ENCODE peak calls at places on chromosome 10, in eight cellular contexts. E is SK-N-SH; Y is uterus; P is heart left ventricle; B is CD4-positive, alpha-beta memory T cell; V is keratinocyte; Z is transverse colon; U is BJ. K is an unnamed sample.

GRCh38 chr10:80168679-80169380 is 36.3 kb downstream of the PLAC9 start:
- DNase-seq in P (no peak), U (no peak), E (no peak), B (peak; percentile 12), V (no peak), Y (no peak), Z (no peak), K (peak; percentile 43)

GRCh38 chr10:89534826-89535166 is 598 bp downstream of the SLC16A12 start:
- DNase-seq in Y (no peak), B (no peak), U (no peak), P (no peak), V (no peak), Z (no peak), E (no peak), K (no peak)

GRCh38 chr10:11684717-11685645 is 57.2 kb upstream of the ECHDC3 start:
- DNase-seq in B (peak; percentile 79), Y (peak; percentile 52), Z (peak; percentile 74), U (peak; percentile 73), V (peak; percentile 73), P (peak; percentile 68), E (no peak), K (peak; percentile 89)

GRCh38 chr10:124146491-124146890 is 53.1 kb upstream of the CHST15 start:
- DNase-seq in Y (no peak), U (no peak), Z (no peak), P (no peak), V (no peak), B (no peak), E (no peak), K (no peak)

GRCh38 chr10:128662520-128662919 is 536.3 kb upstream of the MKI67 start:
- DNase-seq in V (no peak), P (no peak), U (no peak), Z (no peak), B (no peak), Y (no peak), E (no peak), K (no peak)

GRCh38 chr10:104255244-104255981 is 721 bp downstream of the GSTO1 start:
- DNase-seq in B (no peak), V (no peak), U (peak; percentile 63), Z (peak; percentile 30), P (no peak), Y (no peak), E (peak; percentile 41), K (peak; percentile 6)

GRCh38 chr10:27197980-27198645 is 42.5 kb downstream of the ACBD5 start:
- DNase-seq in Y (no peak), B (no peak), E (peak; percentile 5), P (peak; percentile 37), V (no peak), U (no peak), Z (no peak), K (no peak)

GRCh38 chr10:46536781-46537180 is 19.7 kb downstream of the GPRIN2 start:
- DNase-seq in Z (peak; percentile 5), E (no peak), V (no peak), U (no peak), P (no peak), B (no peak), Y (no peak), K (no peak)

GRCh38 chr10:63105811-63106755 is 27.0 kb upstream of the NRBF2 start:
- DNase-seq in P (peak; percentile 38), B (no peak), Z (no peak), V (no peak), U (no peak), E (no peak), Y (peak; percentile 57), K (no peak)

GRCh38 chr10:11165591-11166543 is 148.2 kb downstream of the CELF2 start:
- DNase-seq in Y (peak; percentile 67), E (peak; percentile 71), P (peak; percentile 71), Z (peak; percentile 63), U (no peak), V (no peak), B (peak; percentile 84), K (peak; percentile 61)

GRCh38 chr10:12073526-12073925 is 4.8 kb downstream of the DHTKD1 start:
- DNase-seq in Z (no peak), E (no peak), B (no peak), V (no peak), P (no peak), Y (no peak), U (no peak), K (peak; percentile 24)

DNA sequence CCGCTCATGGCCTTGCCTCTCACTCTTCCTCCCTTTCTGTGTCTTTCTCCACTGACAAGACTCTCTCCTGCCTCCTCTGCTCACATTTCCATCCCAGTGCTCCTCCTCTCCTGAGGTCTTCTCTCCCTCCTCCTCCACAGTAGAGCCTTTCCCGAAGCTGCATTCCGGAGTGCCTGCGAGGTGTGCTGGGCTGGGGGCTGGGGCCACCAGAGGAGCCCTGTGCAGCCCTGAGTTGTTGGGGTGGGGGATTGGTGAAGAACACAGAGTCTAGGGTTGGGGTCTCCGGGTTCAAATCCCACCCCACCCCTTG is 76.4 kb downstream of the ZMIZ1 start:
- DNase-seq in U (no peak), E (no peak), V (no peak), Y (no peak), B (no peak), P (no peak), Z (no peak), K (no peak)
- H3K36me3 ChIP-seq in U (peaks cover 22% of the 10 kb centered on the region), E (peaks cover 2% of the 10 kb centered on the region), V (no peaks in the 10 kb centered on the region), Y (no peaks in the 10 kb centered on the region), B (no peaks in the 10 kb centered on the region), P (peaks cover 21% of the 10 kb centered on the region), Z (peaks cover 5% of the 10 kb centered on the region), K (no peaks in the 10 kb centered on the region)

GRCh38 chr10:99660662-99661369 is 1.5 kb downstream of the ENTPD7 start:
- DNase-seq in Y (no peak), V (no peak), Z (no peak), P (no peak), U (no peak), E (no peak), B (no peak), K (no peak)
- H3K4me3 ChIP-seq in Y (no peak overlapping the region), V (peak overlapping the region; percentile 99), Z (no peak overlapping the region), P (no peak overlapping the region), U (peak overlapping the region; percentile 99), E (peak overlapping the region; percentile 91), B (no peak overlapping the region), K (no peak overlapping the region)

DNA sequence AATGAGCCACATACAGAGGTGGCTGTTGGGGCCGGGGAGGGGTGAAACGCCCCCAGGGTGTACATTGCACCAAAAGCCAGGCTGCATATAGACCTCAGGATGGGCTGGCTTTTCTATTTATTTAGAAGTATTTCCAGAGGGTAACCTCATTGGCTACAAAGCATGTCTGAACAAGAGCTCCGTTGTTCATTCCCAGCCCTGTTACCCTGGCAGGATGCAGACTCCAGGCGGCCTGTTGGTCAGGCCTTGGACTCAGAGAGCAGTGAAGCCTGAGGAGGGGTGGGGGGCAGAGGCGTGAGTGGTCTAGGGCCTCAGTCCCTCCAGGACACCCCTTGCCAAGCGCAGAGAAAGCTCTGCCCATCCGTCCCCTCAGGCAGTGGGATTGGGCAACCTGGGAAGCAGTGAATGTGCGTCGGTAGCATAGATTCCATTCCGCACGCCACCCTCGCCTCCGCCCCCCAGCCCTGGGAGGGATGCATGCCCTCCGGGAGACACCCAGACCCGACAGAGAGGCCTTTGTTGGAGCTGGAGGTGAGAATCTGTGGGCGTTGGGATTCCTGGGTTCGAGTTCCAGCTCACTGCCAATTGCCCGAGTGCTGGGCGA is 41.9 kb downstream of the TCF7L2 start:
- DNase-seq in Z (no peak), U (no peak), E (no peak), B (no peak), V (peak; percentile 28), Y (no peak), P (no peak), K (no peak)
- H3K36me3 ChIP-seq in Z (no peaks in the 10 kb centered on the region), U (peaks cover 4% of the 10 kb centered on the region), E (no peaks in the 10 kb centered on the region), B (no peaks in the 10 kb centered on the region), V (no peaks in the 10 kb centered on the region), Y (no peaks in the 10 kb centered on the region), P (no peaks in the 10 kb centered on the region), K (no peaks in the 10 kb centered on the region)

GRCh38 chr10:16799621-16800020 is 17.6 kb downstream of the RSU1 start:
- DNase-seq in V (no peak), B (no peak), P (no peak), Y (no peak), E (no peak), U (no peak), Z (no peak), K (peak; percentile 48)
- H3K4me3 ChIP-seq in V (no peak overlapping the region), B (no peak overlapping the region), P (no peak overlapping the region), Y (no peak overlapping the region), E (no peak overlapping the region), U (no peak overlapping the region), Z (no peak overlapping the region), K (peak overlapping the region; percentile 25)

GRCh38 chr10:15210521-15210920 is 42.0 kb upstream of the NMT2 start:
- DNase-seq in Y (no peak), Z (no peak), P (no peak), U (no peak), E (no peak), V (no peak), B (no peak), K (no peak)
- H3K36me3 ChIP-seq in Y (no peaks in the 10 kb centered on the region), Z (no peaks in the 10 kb centered on the region), P (peaks cover 3% of the 10 kb centered on the region), U (peaks cover 7% of the 10 kb centered on the region), E (peaks cover 2% of the 10 kb centered on the region), V (no peaks in the 10 kb centered on the region), B (no peaks in the 10 kb centered on the region), K (no peaks in the 10 kb centered on the region)

GRCh38 chr10:97525086-97525485 is 26.4 kb downstream of the UBTD1 start:
- DNase-seq in U (no peak), B (no peak), Y (no peak), Z (no peak), P (no peak), V (no peak), E (no peak), K (no peak)

GRCh38 chr10:97522071-97522470 is 23.3 kb downstream of the UBTD1 start:
- DNase-seq in V (no peak), Z (no peak), B (no peak), P (no peak), Y (no peak), U (no peak), E (no peak), K (no peak)

GRCh38 chr10:97529685-97530465 is 31.2 kb downstream of the UBTD1 start:
- DNase-seq in E (no peak), U (no peak), Y (no peak), V (no peak), P (no peak), Z (no peak), B (no peak), K (no peak)

GRCh38 chr10:97522937-97523336 is 24.2 kb downstream of the UBTD1 start:
- DNase-seq in B (no peak), U (no peak), V (no peak), E (no peak), P (no peak), Z (no peak), Y (no peak), K (no peak)

GRCh38 chr10:97525683-97526110 is 27.0 kb downstream of the UBTD1 start:
- DNase-seq in U (no peak), E (no peak), Y (no peak), V (no peak), Z (no peak), P (no peak), B (no peak), K (no peak)
- H3K4me3 ChIP-seq in U (no peak overlapping the region), E (no peak overlapping the region), Y (no peak overlapping the region), V (no peak overlapping the region), Z (no peak overlapping the region), P (no peak overlapping the region), B (no peak overlapping the region), K (no peak overlapping the region)

K was measured in GM06990.